ENCODE peak calls at places on chromosome 6, in ten cellular contexts. One of them, this sample, is unnamed.
A peak's percentile ranks its signal among the peaks of the same experiment; 100 is the strongest.

GRCh38 chr6:94478178-94479140 is 1059.1 kb upstream of the EPHA7 start:
- DNase-seq in colonic mucosa: no peak
- DNase-seq in foreskin fibroblast: no peak
- DNase-seq in left ventricle myocardium inferior: no peak
- DNase-seq in DND-41: no peak
- DNase-seq in osteocyte: no peak
- DNase-seq in epithelial cell of esophagus: no peak
- DNase-seq in neural crest cell: no peak
- DNase-seq in tibial nerve: no peak
- DNase-seq in psoas muscle: no peak
- DNase-seq in this sample: no peak

GRCh38 chr6:26104457-26105108 is 17.4 kb downstream of the HFE start:
- DNase-seq in colonic mucosa: peak; percentile 70
- DNase-seq in foreskin fibroblast: no peak
- DNase-seq in left ventricle myocardium inferior: no peak
- DNase-seq in DND-41: peak; percentile 71
- DNase-seq in osteocyte: no peak
- DNase-seq in epithelial cell of esophagus: no peak
- DNase-seq in neural crest cell: no peak
- DNase-seq in tibial nerve: no peak
- DNase-seq in psoas muscle: no peak
- DNase-seq in this sample: no peak

GRCh38 chr6:5662797-5663196 is 343.9 kb downstream of the NRN1 start:
- DNase-seq in colonic mucosa: no peak
- DNase-seq in foreskin fibroblast: no peak
- DNase-seq in left ventricle myocardium inferior: no peak
- DNase-seq in DND-41: no peak
- DNase-seq in osteocyte: no peak
- DNase-seq in epithelial cell of esophagus: no peak
- DNase-seq in neural crest cell: no peak
- DNase-seq in tibial nerve: no peak
- DNase-seq in psoas muscle: no peak
- DNase-seq in this sample: no peak

GRCh38 chr6:109303647-109304283 is 78.5 kb downstream of the CD164 start:
- DNase-seq in colonic mucosa: peak; percentile 50
- DNase-seq in foreskin fibroblast: no peak
- DNase-seq in left ventricle myocardium inferior: no peak
- DNase-seq in DND-41: no peak
- DNase-seq in osteocyte: no peak
- DNase-seq in epithelial cell of esophagus: no peak
- DNase-seq in neural crest cell: no peak
- DNase-seq in tibial nerve: no peak
- DNase-seq in psoas muscle: no peak
- DNase-seq in this sample: no peak

GRCh38 chr6:89433637-89434499 is 916 bp downstream of the ANKRD6 start:
- DNase-seq in colonic mucosa: peak; percentile 19
- DNase-seq in foreskin fibroblast: peak; percentile 28
- DNase-seq in left ventricle myocardium inferior: peak; percentile 22
- DNase-seq in DND-41: no peak
- DNase-seq in osteocyte: no peak
- DNase-seq in epithelial cell of esophagus: peak; percentile 21
- DNase-seq in neural crest cell: no peak
- DNase-seq in tibial nerve: no peak
- DNase-seq in psoas muscle: peak; percentile 19
- DNase-seq in this sample: no peak

GRCh38 chr6:133337312-133337711 is 96.2 kb downstream of the EYA4 start:
- DNase-seq in colonic mucosa: no peak
- DNase-seq in foreskin fibroblast: peak; percentile 61
- DNase-seq in left ventricle myocardium inferior: no peak
- DNase-seq in DND-41: no peak
- DNase-seq in osteocyte: no peak
- DNase-seq in epithelial cell of esophagus: no peak
- DNase-seq in neural crest cell: no peak
- DNase-seq in tibial nerve: no peak
- DNase-seq in psoas muscle: no peak
- DNase-seq in this sample: no peak

GRCh38 chr6:2741756-2742155 is 9.0 kb downstream of the MYLK4 start:
- DNase-seq in colonic mucosa: no peak
- DNase-seq in foreskin fibroblast: no peak
- DNase-seq in left ventricle myocardium inferior: no peak
- DNase-seq in DND-41: no peak
- DNase-seq in osteocyte: no peak
- DNase-seq in epithelial cell of esophagus: no peak
- DNase-seq in neural crest cell: no peak
- DNase-seq in tibial nerve: no peak
- DNase-seq in psoas muscle: no peak
- DNase-seq in this sample: no peak

GRCh38 chr6:104322849-104323248 is 536.9 kb downstream of the HACE1 start:
- DNase-seq in colonic mucosa: no peak
- DNase-seq in foreskin fibroblast: no peak
- DNase-seq in left ventricle myocardium inferior: no peak
- DNase-seq in DND-41: no peak
- DNase-seq in osteocyte: no peak
- DNase-seq in epithelial cell of esophagus: no peak
- DNase-seq in neural crest cell: no peak
- DNase-seq in tibial nerve: no peak
- DNase-seq in psoas muscle: no peak
- DNase-seq in this sample: no peak

GRCh38 chr6:137286926-137287325 is 67.7 kb upstream of the IFNGR1 start:
- DNase-seq in colonic mucosa: no peak
- DNase-seq in foreskin fibroblast: peak; percentile 21
- DNase-seq in left ventricle myocardium inferior: no peak
- DNase-seq in DND-41: no peak
- DNase-seq in osteocyte: no peak
- DNase-seq in epithelial cell of esophagus: peak; percentile 32
- DNase-seq in neural crest cell: no peak
- DNase-seq in tibial nerve: no peak
- DNase-seq in psoas muscle: no peak
- DNase-seq in this sample: no peak

GRCh38 chr6:138036111-138036510 is 71.1 kb downstream of the PERP start:
- DNase-seq in colonic mucosa: peak; percentile 70
- DNase-seq in foreskin fibroblast: no peak
- DNase-seq in left ventricle myocardium inferior: no peak
- DNase-seq in DND-41: no peak
- DNase-seq in osteocyte: no peak
- DNase-seq in epithelial cell of esophagus: peak; percentile 99
- DNase-seq in neural crest cell: no peak
- DNase-seq in tibial nerve: no peak
- DNase-seq in psoas muscle: no peak
- DNase-seq in this sample: no peak

GRCh38 chr6:151007069-151007468 is 141.6 kb downstream of the MTHFD1L start:
- DNase-seq in colonic mucosa: no peak
- DNase-seq in foreskin fibroblast: no peak
- DNase-seq in left ventricle myocardium inferior: no peak
- DNase-seq in DND-41: no peak
- DNase-seq in osteocyte: no peak
- DNase-seq in epithelial cell of esophagus: no peak
- DNase-seq in neural crest cell: no peak
- DNase-seq in tibial nerve: no peak
- DNase-seq in psoas muscle: no peak
- DNase-seq in this sample: no peak

GRCh38 chr6:151008425-151008824 is 142.9 kb downstream of the MTHFD1L start:
- DNase-seq in colonic mucosa: no peak
- DNase-seq in foreskin fibroblast: no peak
- DNase-seq in left ventricle myocardium inferior: no peak
- DNase-seq in DND-41: no peak
- DNase-seq in osteocyte: no peak
- DNase-seq in epithelial cell of esophagus: no peak
- DNase-seq in neural crest cell: no peak
- DNase-seq in tibial nerve: no peak
- DNase-seq in psoas muscle: no peak
- DNase-seq in this sample: no peak

GRCh38 chr6:151012321-151013294 is 147.1 kb downstream of the MTHFD1L start:
- DNase-seq in colonic mucosa: no peak
- DNase-seq in foreskin fibroblast: peak; percentile 81
- DNase-seq in left ventricle myocardium inferior: no peak
- DNase-seq in DND-41: no peak
- DNase-seq in osteocyte: no peak
- DNase-seq in epithelial cell of esophagus: no peak
- DNase-seq in neural crest cell: no peak
- DNase-seq in tibial nerve: no peak
- DNase-seq in psoas muscle: no peak
- DNase-seq in this sample: no peak

GRCh38 chr6:151010111-151010510 is 144.6 kb downstream of the MTHFD1L start:
- DNase-seq in colonic mucosa: no peak
- DNase-seq in foreskin fibroblast: no peak
- DNase-seq in left ventricle myocardium inferior: no peak
- DNase-seq in DND-41: no peak
- DNase-seq in osteocyte: no peak
- DNase-seq in epithelial cell of esophagus: no peak
- DNase-seq in neural crest cell: no peak
- DNase-seq in tibial nerve: no peak
- DNase-seq in psoas muscle: no peak
- DNase-seq in this sample: no peak

DNA sequence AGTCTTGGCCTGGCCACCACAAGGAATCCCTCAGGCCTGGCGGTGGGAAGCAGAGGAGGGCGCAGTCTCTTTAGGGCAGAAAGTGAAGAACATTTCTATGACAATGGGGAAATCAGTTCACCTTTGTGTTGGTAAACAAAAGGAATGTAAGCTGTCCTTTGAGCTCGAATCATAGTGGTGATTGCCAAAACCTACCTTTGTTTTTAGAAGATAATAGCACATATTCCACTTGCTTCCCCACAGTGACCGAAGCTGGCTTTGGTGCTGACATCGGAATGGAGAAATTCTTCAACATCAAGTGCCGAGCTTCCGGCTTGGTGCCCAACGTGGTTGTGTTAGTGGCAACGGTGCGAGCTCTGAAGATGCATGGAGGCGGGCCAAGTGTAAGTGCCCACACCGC is 144.1 kb downstream of the MTHFD1L start:
- DNase-seq in colonic mucosa: no peak
- DNase-seq in foreskin fibroblast: no peak
- DNase-seq in left ventricle myocardium inferior: no peak
- DNase-seq in DND-41: no peak
- DNase-seq in osteocyte: no peak
- DNase-seq in epithelial cell of esophagus: no peak
- DNase-seq in neural crest cell: no peak
- DNase-seq in tibial nerve: no peak
- DNase-seq in psoas muscle: no peak
- DNase-seq in this sample: no peak
- TF ChIP-seq CTCF in colonic mucosa: no peak
- TF ChIP-seq CTCF in foreskin fibroblast: no peak
- TF ChIP-seq CTCF in left ventricle myocardium inferior: no peak
- TF ChIP-seq CTCF in DND-41: no peak
- TF ChIP-seq CTCF in osteocyte: no peak
- TF ChIP-seq CTCF in epithelial cell of esophagus: no peak
- TF ChIP-seq CTCF in neural crest cell: no peak
- TF ChIP-seq CTCF in tibial nerve: no peak
- TF ChIP-seq CTCF in psoas muscle: no peak
- TF ChIP-seq CTCF in this sample: no peak

GRCh38 chr6:121526282-121526681 is 90.8 kb downstream of the GJA1 start:
- DNase-seq in colonic mucosa: no peak
- DNase-seq in foreskin fibroblast: no peak
- DNase-seq in left ventricle myocardium inferior: no peak
- DNase-seq in DND-41: no peak
- DNase-seq in osteocyte: no peak
- DNase-seq in epithelial cell of esophagus: no peak
- DNase-seq in neural crest cell: no peak
- DNase-seq in tibial nerve: no peak
- DNase-seq in psoas muscle: no peak
- DNase-seq in this sample: no peak
- TF ChIP-seq CTCF in colonic mucosa: no peak
- TF ChIP-seq CTCF in foreskin fibroblast: no peak
- TF ChIP-seq CTCF in left ventricle myocardium inferior: no peak
- TF ChIP-seq CTCF in DND-41: no peak
- TF ChIP-seq CTCF in osteocyte: no peak
- TF ChIP-seq CTCF in epithelial cell of esophagus: no peak
- TF ChIP-seq CTCF in neural crest cell: no peak
- TF ChIP-seq CTCF in tibial nerve: no peak
- TF ChIP-seq CTCF in psoas muscle: no peak
- TF ChIP-seq CTCF in this sample: no peak

DNA sequence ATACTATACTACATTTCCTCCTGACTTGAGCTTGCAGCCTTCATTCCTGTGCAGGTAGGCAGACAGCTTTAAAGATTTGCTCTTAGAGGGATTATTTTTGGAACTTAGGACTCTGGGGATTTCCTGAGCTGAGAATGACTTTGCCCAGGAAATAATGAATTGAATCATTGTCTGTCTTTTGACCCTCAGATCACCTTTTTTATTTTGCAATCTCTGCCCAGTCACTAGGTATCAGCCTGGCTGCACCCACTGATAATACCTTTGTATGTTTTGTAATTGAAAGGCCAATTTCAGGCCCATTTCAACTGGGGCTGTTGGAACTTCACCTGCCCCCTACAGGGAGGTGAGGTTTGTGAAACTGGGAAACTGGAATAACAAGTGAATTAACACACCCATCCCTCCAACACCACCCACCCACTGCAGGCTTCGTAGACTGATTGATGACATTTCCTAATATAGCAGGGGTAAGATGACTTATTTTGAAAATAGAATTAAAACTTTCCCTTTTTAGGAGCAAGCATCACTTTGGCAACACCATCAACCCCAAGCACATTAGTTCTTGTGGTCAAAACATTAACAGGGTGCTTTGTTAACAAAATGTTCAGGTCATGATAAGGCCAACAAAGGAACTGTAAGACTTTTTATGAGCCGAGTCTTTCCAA is 157.1 kb upstream of the CENPW start:
- DNase-seq in colonic mucosa: no peak
- DNase-seq in foreskin fibroblast: peak; percentile 45
- DNase-seq in left ventricle myocardium inferior: no peak
- DNase-seq in DND-41: no peak
- DNase-seq in osteocyte: no peak
- DNase-seq in epithelial cell of esophagus: peak; percentile 68
- DNase-seq in neural crest cell: no peak
- DNase-seq in tibial nerve: no peak
- DNase-seq in psoas muscle: no peak
- DNase-seq in this sample: no peak
- TF ChIP-seq CTCF in colonic mucosa: no peak
- TF ChIP-seq CTCF in foreskin fibroblast: no peak
- TF ChIP-seq CTCF in left ventricle myocardium inferior: no peak
- TF ChIP-seq CTCF in DND-41: no peak
- TF ChIP-seq CTCF in osteocyte: no peak
- TF ChIP-seq CTCF in epithelial cell of esophagus: no peak
- TF ChIP-seq CTCF in neural crest cell: no peak
- TF ChIP-seq CTCF in tibial nerve: no peak
- TF ChIP-seq CTCF in psoas muscle: no peak
- TF ChIP-seq CTCF in this sample: no peak

GRCh38 chr6:129032602-129033001 is 149.7 kb downstream of the LAMA2 start:
- DNase-seq in colonic mucosa: no peak
- DNase-seq in foreskin fibroblast: peak; percentile 78
- DNase-seq in left ventricle myocardium inferior: no peak
- DNase-seq in DND-41: no peak
- DNase-seq in osteocyte: no peak
- DNase-seq in epithelial cell of esophagus: no peak
- DNase-seq in neural crest cell: no peak
- DNase-seq in tibial nerve: no peak
- DNase-seq in psoas muscle: no peak
- DNase-seq in this sample: no peak
- TF ChIP-seq CTCF in colonic mucosa: no peak
- TF ChIP-seq CTCF in foreskin fibroblast: no peak
- TF ChIP-seq CTCF in left ventricle myocardium inferior: no peak
- TF ChIP-seq CTCF in DND-41: no peak
- TF ChIP-seq CTCF in osteocyte: no peak
- TF ChIP-seq CTCF in epithelial cell of esophagus: no peak
- TF ChIP-seq CTCF in neural crest cell: no peak
- TF ChIP-seq CTCF in tibial nerve: no peak
- TF ChIP-seq CTCF in psoas muscle: no peak
- TF ChIP-seq CTCF in this sample: no peak

This sample was measured in omental fat pad.